ENCODE peak calls at places on chromosomes 1 and 21, in five cellular contexts. One of them, this sample, is unnamed.

GRCh38 chr21:31514598-31514997 is 144.9 kb upstream of the SOD1 start:
- DNase-seq in K562: no peak
- DNase-seq in HepG2: no peak
- DNase-seq in GM12878: no peak
- DNase-seq in H1: peak; percentile 64
- DNase-seq in this sample: no peak

GRCh38 chr1:67791261-67791660 is 42.0 kb downstream of the GNG12 start:
- DNase-seq in GM12878: no peak
- DNase-seq in K562: no peak
- DNase-seq in HepG2: no peak
- DNase-seq in H1: no peak
- DNase-seq in this sample: no peak

GRCh38 chr1:58781541-58782307 is 2.1 kb downstream of the JUN start:
- DNase-seq in HepG2: no peak
- DNase-seq in K562: peak; percentile 65
- DNase-seq in GM12878: no peak
- DNase-seq in H1: peak; percentile 57
- DNase-seq in this sample: no peak

GRCh38 chr1:200530551-200531261 is 89.8 kb downstream of the KIF14 start:
- DNase-seq in HepG2: no peak
- DNase-seq in GM12878: no peak
- DNase-seq in K562: no peak
- DNase-seq in H1: no peak
- DNase-seq in this sample: no peak

GRCh38 chr1:26993237-26994019 is at the start of gene TRNP1:
- DNase-seq in HepG2: peak; percentile 88
- DNase-seq in GM12878: no peak
- DNase-seq in K562: peak; percentile 99
- DNase-seq in H1: peak; percentile 91
- DNase-seq in this sample: no peak

GRCh38 chr1:31460027-31460426 is 47.0 kb downstream of the SERINC2 start:
- DNase-seq in HepG2: peak; percentile 21
- DNase-seq in K562: peak; percentile 31
- DNase-seq in H1: no peak
- DNase-seq in GM12878: no peak
- DNase-seq in this sample: no peak

GRCh38 chr1:1157914-1158710 is 15.6 kb upstream of the TTLL10 start:
- DNase-seq in K562: peak; percentile 80
- DNase-seq in H1: no peak
- DNase-seq in GM12878: no peak
- DNase-seq in HepG2: peak; percentile 66
- DNase-seq in this sample: no peak

GRCh38 chr1:27634166-27634981 is 611 bp downstream of the FGR start:
- DNase-seq in GM12878: no peak
- DNase-seq in HepG2: no peak
- DNase-seq in K562: no peak
- DNase-seq in H1: peak; percentile 67
- DNase-seq in this sample: no peak

GRCh38 chr1:228367798-228368791 is 38.5 kb downstream of the TRIM11 start:
- DNase-seq in H1: no peak
- DNase-seq in GM12878: no peak
- DNase-seq in K562: peak; percentile 96
- DNase-seq in HepG2: peak; percentile 64
- DNase-seq in this sample: no peak

GRCh38 chr21:38379171-38379570 is 119.1 kb downstream of the ERG start:
- DNase-seq in H1: no peak
- DNase-seq in HepG2: no peak
- DNase-seq in K562: no peak
- DNase-seq in GM12878: no peak
- DNase-seq in this sample: no peak

GRCh38 chr1:211018690-211019089 is 115.3 kb downstream of the KCNH1 start:
- DNase-seq in GM12878: no peak
- DNase-seq in HepG2: no peak
- DNase-seq in K562: no peak
- DNase-seq in H1: no peak
- DNase-seq in this sample: no peak

GRCh38 chr1:211017066-211017691 is 116.8 kb downstream of the KCNH1 start:
- DNase-seq in K562: no peak
- DNase-seq in GM12878: no peak
- DNase-seq in HepG2: peak; percentile 8
- DNase-seq in H1: no peak
- DNase-seq in this sample: no peak

GRCh38 chr1:211009944-211010343 is 124.0 kb downstream of the KCNH1 start:
- DNase-seq in GM12878: no peak
- DNase-seq in H1: no peak
- DNase-seq in HepG2: no peak
- DNase-seq in K562: no peak
- DNase-seq in this sample: no peak

GRCh38 chr1:211019266-211019665 is 114.7 kb downstream of the KCNH1 start:
- DNase-seq in K562: no peak
- DNase-seq in H1: no peak
- DNase-seq in HepG2: no peak
- DNase-seq in GM12878: no peak
- DNase-seq in this sample: no peak

GRCh38 chr1:211013346-211014240 is 120.4 kb downstream of the KCNH1 start:
- DNase-seq in H1: no peak
- DNase-seq in GM12878: no peak
- DNase-seq in K562: no peak
- DNase-seq in HepG2: no peak
- DNase-seq in this sample: no peak
- TF ChIP-seq ATF3 in H1: no peak
- TF ChIP-seq ATF3 in GM12878: no peak
- TF ChIP-seq ATF3 in K562: no peak
- TF ChIP-seq ATF3 in HepG2: no peak
- TF ChIP-seq ATF3 in this sample: no peak

GRCh38 chr21:35015435-35016024 is 33.6 kb downstream of the RUNX1 start:
- DNase-seq in HepG2: no peak
- DNase-seq in H1: no peak
- DNase-seq in K562: no peak
- DNase-seq in GM12878: no peak
- DNase-seq in this sample: no peak

GRCh38 chr21:35010450-35010849 is 38.7 kb downstream of the RUNX1 start:
- DNase-seq in H1: no peak
- DNase-seq in K562: no peak
- DNase-seq in HepG2: no peak
- DNase-seq in GM12878: no peak
- DNase-seq in this sample: no peak

GRCh38 chr21:35014302-35015044 is 34.6 kb downstream of the RUNX1 start:
- DNase-seq in GM12878: no peak
- DNase-seq in H1: no peak
- DNase-seq in HepG2: no peak
- DNase-seq in K562: no peak
- DNase-seq in this sample: no peak

GRCh38 chr21:35007348-35007747 is 41.8 kb downstream of the RUNX1 start:
- DNase-seq in HepG2: no peak
- DNase-seq in H1: no peak
- DNase-seq in K562: no peak
- DNase-seq in GM12878: no peak
- DNase-seq in this sample: no peak

DNA sequence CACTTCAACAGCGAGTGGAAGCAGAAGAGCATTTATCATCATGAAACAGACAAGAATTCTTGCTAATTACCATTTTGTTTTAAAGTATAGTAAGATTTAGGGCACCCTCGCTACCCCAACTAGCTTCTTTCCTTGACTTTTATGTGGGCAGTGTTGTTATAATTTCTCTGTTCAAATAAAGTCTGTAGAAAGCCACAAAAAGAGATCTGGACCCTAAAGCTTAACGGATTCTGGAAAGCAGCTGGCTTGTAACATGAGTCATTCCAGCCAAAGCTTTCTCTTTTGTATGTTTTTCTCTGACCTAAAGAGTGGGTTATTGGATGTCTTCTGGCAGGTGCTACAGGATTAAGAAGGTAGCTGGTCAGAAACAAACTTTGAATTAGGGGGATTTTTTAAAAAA is 37.4 kb downstream of the RUNX1 start:
- DNase-seq in H1: no peak
- DNase-seq in K562: no peak
- DNase-seq in HepG2: no peak
- DNase-seq in GM12878: no peak
- DNase-seq in this sample: no peak
- TF ChIP-seq YY1 in H1: no peak
- TF ChIP-seq YY1 in K562: no peak
- TF ChIP-seq YY1 in HepG2: no peak
- TF ChIP-seq YY1 in GM12878: no peak
- TF ChIP-seq YY1 in this sample: no peak

DNA sequence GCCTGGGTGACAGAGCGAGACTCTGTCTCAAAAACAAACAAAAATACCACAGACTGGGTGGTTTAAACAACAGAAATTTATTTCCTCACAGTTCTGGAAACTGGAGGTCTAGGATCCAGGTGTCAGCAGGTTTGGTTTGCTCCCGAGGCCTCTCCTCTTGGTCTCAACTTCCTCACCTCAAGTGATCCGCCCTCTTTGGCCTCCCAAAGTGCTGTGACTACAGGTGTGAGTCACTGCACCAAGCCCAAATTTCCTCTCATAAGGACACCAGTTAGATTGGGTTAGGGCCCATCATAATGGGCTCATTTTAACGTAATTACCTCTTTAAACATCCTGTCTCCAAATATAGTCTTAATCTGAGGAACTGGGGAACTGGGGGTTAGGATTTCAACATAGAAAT is 35.5 kb downstream of the MFSD2A start:
- DNase-seq in GM12878: no peak
- DNase-seq in H1: no peak
- DNase-seq in HepG2: no peak
- DNase-seq in K562: no peak
- DNase-seq in this sample: no peak
- TF ChIP-seq ATF3 in GM12878: no peak
- TF ChIP-seq ATF3 in H1: no peak
- TF ChIP-seq ATF3 in HepG2: no peak
- TF ChIP-seq ATF3 in K562: peak; percentile 29
- TF ChIP-seq ATF3 in this sample: no peak

GRCh38 chr1:159431904-159432303 is at the start of gene OR10J4:
- DNase-seq in H1: no peak
- DNase-seq in GM12878: no peak
- DNase-seq in K562: no peak
- DNase-seq in HepG2: no peak
- DNase-seq in this sample: no peak

GRCh38 chr1:159428536-159428935 is 3.5 kb upstream of the OR10J4 start:
- DNase-seq in H1: no peak
- DNase-seq in GM12878: no peak
- DNase-seq in K562: no peak
- DNase-seq in HepG2: no peak
- DNase-seq in this sample: no peak

GRCh38 chr1:159430985-159431384 is 1.0 kb upstream of the OR10J4 start:
- DNase-seq in HepG2: no peak
- DNase-seq in GM12878: no peak
- DNase-seq in K562: no peak
- DNase-seq in H1: no peak
- DNase-seq in this sample: no peak

DNA sequence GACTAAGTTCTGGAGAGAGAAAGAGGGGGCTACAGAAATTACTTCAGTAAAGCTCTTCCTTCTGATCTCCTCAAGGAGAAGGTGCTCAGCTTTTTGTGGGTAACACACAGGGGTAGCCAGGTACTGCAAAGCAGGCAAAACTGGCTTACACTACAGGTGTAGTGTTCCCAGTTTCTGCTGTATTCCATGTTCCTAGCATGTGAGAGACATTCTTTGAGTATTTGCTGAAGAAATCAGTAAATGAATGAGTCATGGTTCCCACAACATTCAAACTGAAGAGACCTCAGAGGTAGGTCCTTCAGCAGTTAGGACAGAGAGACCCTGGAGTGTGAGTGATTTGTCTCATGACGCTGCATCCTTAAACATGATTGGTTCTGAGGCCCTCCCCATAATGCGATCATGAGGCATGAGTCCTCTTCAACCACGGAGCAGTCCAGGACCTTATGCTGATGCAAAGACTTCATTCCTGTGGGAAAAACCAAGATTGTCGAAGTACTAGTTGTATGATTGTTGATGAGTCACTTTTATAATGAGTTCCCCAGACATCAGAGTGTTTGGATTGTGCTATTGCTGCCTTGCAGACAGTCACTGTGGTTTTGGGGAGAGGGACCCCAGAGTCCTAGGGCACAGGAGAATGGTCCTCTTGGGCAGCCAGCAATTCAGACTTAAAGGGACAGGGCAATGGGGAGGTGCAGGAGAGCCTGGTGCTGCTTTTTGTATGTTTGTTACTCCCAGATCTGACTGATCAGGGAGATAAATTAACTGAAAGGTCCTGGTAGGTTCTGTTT is 2.7 kb upstream of the OR10J4 start:
- DNase-seq in H1: no peak
- DNase-seq in HepG2: no peak
- DNase-seq in GM12878: no peak
- DNase-seq in K562: no peak
- DNase-seq in this sample: no peak
- TF ChIP-seq YY1 in H1: no peak
- TF ChIP-seq YY1 in HepG2: no peak
- TF ChIP-seq YY1 in GM12878: no peak
- TF ChIP-seq YY1 in K562: no peak
- TF ChIP-seq YY1 in this sample: no peak

GRCh38 chr1:36217667-36218066 is 6.6 kb upstream of the THRAP3 start:
- DNase-seq in K562: no peak
- DNase-seq in H1: no peak
- DNase-seq in GM12878: no peak
- DNase-seq in HepG2: no peak
- DNase-seq in this sample: peak; percentile 29
- TF ChIP-seq ATF3 in K562: no peak
- TF ChIP-seq ATF3 in H1: no peak
- TF ChIP-seq ATF3 in GM12878: no peak
- TF ChIP-seq ATF3 in HepG2: no peak
- TF ChIP-seq ATF3 in this sample: no peak

GRCh38 chr1:25785321-25786067 is 14.5 kb upstream of the SELENON start:
- DNase-seq in HepG2: no peak
- DNase-seq in GM12878: no peak
- DNase-seq in K562: no peak
- DNase-seq in H1: no peak
- DNase-seq in this sample: no peak
- TF ChIP-seq YY1 in HepG2: no peak
- TF ChIP-seq YY1 in GM12878: no peak
- TF ChIP-seq YY1 in K562: no peak
- TF ChIP-seq YY1 in H1: no peak
- TF ChIP-seq YY1 in this sample: no peak

This sample was measured in HCT116.